ENCODE peak calls at places on chromosome 12, in six cellular contexts. One of them, this sample, is unnamed. For H3K27me3, the result is how much of the 10 kb centered on the place peaks cover.

GRCh38 chr12:26830358-26830757 is 2.6 kb downstream of the ITPR2 start:
- DNase-seq in H7: no peak
- DNase-seq in Caco-2: no peak
- DNase-seq in IMR-90: no peak
- DNase-seq in MG63: no peak
- DNase-seq in mesendoderm: no peak
- DNase-seq in this sample: no peak

GRCh38 chr12:118120579-118121363 is 15.2 kb upstream of the PEBP1 start:
- DNase-seq in mesendoderm: peak
- DNase-seq in MG63: peak
- DNase-seq in IMR-90: peak
- DNase-seq in H7: peak
- DNase-seq in Caco-2: peak
- DNase-seq in this sample: peak

GRCh38 chr12:64558754-64559153 is 51.5 kb upstream of the RASSF3 start:
- DNase-seq in mesendoderm: no peak
- DNase-seq in MG63: no peak
- DNase-seq in H7: no peak
- DNase-seq in Caco-2: no peak
- DNase-seq in IMR-90: no peak
- DNase-seq in this sample: no peak

GRCh38 chr12:13211191-13211858 is 14.8 kb downstream of the EMP1 start:
- DNase-seq in Caco-2: no peak
- DNase-seq in MG63: no peak
- DNase-seq in H7: no peak
- DNase-seq in mesendoderm: no peak
- DNase-seq in IMR-90: peak
- DNase-seq in this sample: no peak

GRCh38 chr12:93827669-93828068 is 150.5 kb downstream of the CRADD start:
- DNase-seq in IMR-90: no peak
- DNase-seq in mesendoderm: no peak
- DNase-seq in Caco-2: no peak
- DNase-seq in MG63: no peak
- DNase-seq in H7: no peak
- DNase-seq in this sample: no peak

GRCh38 chr12:47741340-47741703 is 16.0 kb upstream of the ENDOU start:
- DNase-seq in H7: peak
- DNase-seq in IMR-90: no peak
- DNase-seq in mesendoderm: no peak
- DNase-seq in MG63: peak
- DNase-seq in Caco-2: no peak
- DNase-seq in this sample: no peak

GRCh38 chr12:123889848-123890535 is 82.6 kb downstream of the CCDC92 start:
- DNase-seq in mesendoderm: no peak
- DNase-seq in Caco-2: no peak
- DNase-seq in MG63: no peak
- DNase-seq in IMR-90: no peak
- DNase-seq in H7: no peak
- DNase-seq in this sample: no peak

GRCh38 chr12:122356192-122356635 is 66.3 kb downstream of the CLIP1 start:
- DNase-seq in H7: peak
- DNase-seq in Caco-2: peak
- DNase-seq in mesendoderm: peak
- DNase-seq in MG63: peak
- DNase-seq in IMR-90: peak
- DNase-seq in this sample: peak

GRCh38 chr12:120706029-120706428 is 4.2 kb upstream of the UNC119B start:
- DNase-seq in mesendoderm: no peak
- DNase-seq in Caco-2: no peak
- DNase-seq in IMR-90: no peak
- DNase-seq in MG63: no peak
- DNase-seq in H7: no peak
- DNase-seq in this sample: no peak

DNA sequence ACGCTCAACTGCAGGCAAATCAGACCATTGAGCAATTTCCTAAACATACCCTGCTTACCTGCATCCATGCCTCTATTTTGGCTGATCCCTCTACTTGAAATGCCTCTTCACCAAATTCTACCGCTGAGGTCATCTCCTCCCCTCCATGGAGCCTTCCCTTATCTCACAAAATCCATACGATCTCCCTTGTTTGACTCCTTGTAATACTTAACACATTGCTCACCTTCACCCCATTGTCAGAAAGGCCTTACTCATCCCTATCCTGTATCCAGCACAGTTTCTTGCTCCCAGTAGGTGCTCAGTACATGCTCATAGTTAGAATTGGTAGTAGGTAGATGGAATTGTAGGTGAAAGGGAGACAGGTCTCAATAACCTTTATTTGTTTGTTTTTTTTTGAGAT is 5.4 kb downstream of the DDN start:
- DNase-seq in MG63: no peak
- DNase-seq in H7: peak
- DNase-seq in IMR-90: no peak
- DNase-seq in Caco-2: no peak
- DNase-seq in mesendoderm: peak
- DNase-seq in this sample: no peak
- H3K27me3 ChIP-seq in MG63: under half
- H3K27me3 ChIP-seq in H7: half or more
- H3K27me3 ChIP-seq in IMR-90: half or more
- H3K27me3 ChIP-seq in Caco-2: under half
- H3K27me3 ChIP-seq in mesendoderm: under half
- H3K27me3 ChIP-seq in this sample: under half

GRCh38 chr12:131862600-131862993 is 31.8 kb upstream of the ULK1 start:
- DNase-seq in mesendoderm: no peak
- DNase-seq in MG63: no peak
- DNase-seq in H7: peak
- DNase-seq in IMR-90: no peak
- DNase-seq in Caco-2: no peak
- DNase-seq in this sample: no peak
- H3K4me3 ChIP-seq in mesendoderm: no peak
- H3K4me3 ChIP-seq in MG63: no peak
- H3K4me3 ChIP-seq in H7: no peak
- H3K4me3 ChIP-seq in IMR-90: no peak
- H3K4me3 ChIP-seq in Caco-2: no peak
- H3K4me3 ChIP-seq in this sample: no peak

DNA sequence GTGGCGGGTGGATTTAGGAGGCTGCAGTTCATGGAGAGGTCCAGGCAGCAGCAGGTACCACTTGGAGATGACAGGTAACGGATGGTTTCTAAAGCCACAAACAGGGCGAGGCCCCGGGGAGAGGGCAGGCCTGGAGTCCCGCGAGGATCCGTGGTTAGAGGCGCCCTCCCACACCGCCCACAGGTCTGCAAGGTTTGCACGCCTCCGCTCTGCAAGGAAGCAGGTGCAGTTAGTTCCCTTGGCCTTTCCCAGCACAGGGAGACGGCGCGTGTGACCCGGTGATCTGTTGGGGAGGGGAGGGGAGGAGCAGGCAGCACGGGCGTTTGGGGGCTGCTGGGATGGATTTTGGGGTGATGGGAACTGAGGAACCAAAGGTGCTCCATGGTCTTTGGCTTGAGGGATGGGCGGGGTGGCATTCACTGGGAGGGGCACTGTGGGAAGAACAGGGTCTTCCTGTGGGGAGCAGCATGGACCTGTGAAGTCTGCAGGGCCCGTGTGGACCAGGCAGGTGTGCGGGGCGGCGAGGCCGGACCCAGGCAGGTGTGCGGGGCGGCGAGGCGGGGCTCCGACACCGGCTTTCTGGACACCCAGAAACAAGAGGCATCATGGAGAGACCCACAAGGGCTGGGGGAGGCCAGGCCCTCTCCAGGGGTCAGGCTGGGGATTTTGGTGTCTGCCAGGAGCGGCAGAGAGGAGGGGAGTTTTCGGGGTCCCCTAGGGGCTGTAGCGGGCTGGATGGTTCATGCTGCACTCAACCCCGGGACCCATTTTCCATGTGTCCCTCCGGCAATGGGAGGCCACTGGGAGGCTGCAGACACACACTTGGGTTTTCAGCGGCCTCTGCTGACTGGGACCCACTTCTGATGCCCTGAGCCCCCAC is 29.1 kb downstream of the NOC4L start:
- DNase-seq in mesendoderm: no peak
- DNase-seq in MG63: no peak
- DNase-seq in IMR-90: no peak
- DNase-seq in H7: no peak
- DNase-seq in Caco-2: no peak
- DNase-seq in this sample: no peak
- H3K27me3 ChIP-seq in mesendoderm: under half
- H3K27me3 ChIP-seq in MG63: under half
- H3K27me3 ChIP-seq in IMR-90: half or more
- H3K27me3 ChIP-seq in H7: under half
- H3K27me3 ChIP-seq in Caco-2: under half
- H3K27me3 ChIP-seq in this sample: under half

DNA sequence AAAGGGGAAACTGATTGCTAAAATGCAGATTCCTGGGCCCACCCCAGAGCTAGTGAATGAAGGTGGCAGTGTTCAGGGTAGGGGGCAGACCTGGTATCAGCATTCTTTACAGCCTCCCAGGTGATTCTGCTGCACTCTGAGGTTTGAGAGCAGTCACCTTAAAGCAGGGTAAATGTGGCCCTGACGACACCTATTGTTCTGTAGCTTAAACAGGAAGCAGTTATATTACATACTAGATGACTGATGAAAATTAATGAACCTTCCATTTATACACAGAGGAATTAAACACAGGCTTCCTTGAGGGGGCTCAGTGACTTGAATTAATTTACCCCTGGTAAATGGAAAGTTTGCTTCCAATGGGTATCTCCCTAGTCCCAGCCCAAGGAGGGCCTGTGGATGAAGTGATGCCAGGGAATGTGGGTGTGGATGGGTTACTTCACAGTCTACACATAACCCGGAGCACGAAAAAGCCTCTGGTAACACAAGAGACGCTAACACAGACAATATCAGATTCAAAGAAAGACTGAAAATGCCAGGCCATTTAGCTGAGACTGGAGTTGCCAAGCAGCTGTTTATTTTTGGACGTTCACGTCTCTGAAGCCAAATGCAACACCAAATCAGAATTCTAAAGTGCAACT is 25.2 kb downstream of the NUAK1 start:
- DNase-seq in IMR-90: no peak
- DNase-seq in MG63: peak
- DNase-seq in H7: no peak
- DNase-seq in Caco-2: no peak
- DNase-seq in mesendoderm: no peak
- DNase-seq in this sample: no peak
- H3K4me3 ChIP-seq in IMR-90: no peak
- H3K4me3 ChIP-seq in MG63: no peak
- H3K4me3 ChIP-seq in H7: no peak
- H3K4me3 ChIP-seq in Caco-2: no peak
- H3K4me3 ChIP-seq in mesendoderm: no peak
- H3K4me3 ChIP-seq in this sample: no peak

DNA sequence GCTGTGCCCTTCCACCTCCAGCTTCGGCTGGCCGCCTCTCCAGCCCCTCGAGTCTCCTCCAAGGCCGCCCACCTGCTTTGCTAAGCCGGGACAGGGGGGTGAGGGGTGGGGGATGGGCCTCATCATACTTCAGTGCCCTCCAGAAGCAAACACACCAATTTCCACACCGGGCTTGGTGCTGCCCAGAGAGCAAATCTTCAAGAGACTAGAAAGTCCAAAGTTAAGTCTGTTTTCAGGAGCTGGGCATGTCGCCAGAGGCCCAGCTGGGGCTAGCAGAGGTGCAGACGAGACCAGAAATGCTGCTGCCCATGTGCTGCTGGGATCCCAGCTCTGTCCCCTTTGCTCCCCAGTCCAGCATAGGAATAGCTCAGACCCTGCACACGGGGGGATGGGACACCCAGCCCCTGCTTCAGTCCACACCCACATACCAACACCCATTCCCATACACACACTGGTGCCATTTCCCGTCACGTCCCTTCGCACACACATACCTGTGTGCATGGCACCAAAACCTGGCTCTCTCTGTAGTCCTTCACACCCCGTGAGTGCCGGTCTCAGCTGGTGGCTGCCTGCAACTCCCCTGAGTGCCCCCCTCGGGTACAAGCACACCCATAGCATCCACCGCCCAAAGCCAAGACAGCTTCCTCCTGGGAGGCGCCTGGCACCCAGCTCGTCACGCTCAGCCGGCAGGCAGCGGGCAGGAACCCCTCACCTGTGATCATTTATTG is 994 bp downstream of the SLC6A12 start:
- DNase-seq in Caco-2: no peak
- DNase-seq in IMR-90: peak
- DNase-seq in H7: no peak
- DNase-seq in MG63: no peak
- DNase-seq in mesendoderm: no peak
- DNase-seq in this sample: no peak
- H3K27me3 ChIP-seq in Caco-2: under half
- H3K27me3 ChIP-seq in IMR-90: half or more
- H3K27me3 ChIP-seq in H7: under half
- H3K27me3 ChIP-seq in MG63: under half
- H3K27me3 ChIP-seq in mesendoderm: under half
- H3K27me3 ChIP-seq in this sample: under half

DNA sequence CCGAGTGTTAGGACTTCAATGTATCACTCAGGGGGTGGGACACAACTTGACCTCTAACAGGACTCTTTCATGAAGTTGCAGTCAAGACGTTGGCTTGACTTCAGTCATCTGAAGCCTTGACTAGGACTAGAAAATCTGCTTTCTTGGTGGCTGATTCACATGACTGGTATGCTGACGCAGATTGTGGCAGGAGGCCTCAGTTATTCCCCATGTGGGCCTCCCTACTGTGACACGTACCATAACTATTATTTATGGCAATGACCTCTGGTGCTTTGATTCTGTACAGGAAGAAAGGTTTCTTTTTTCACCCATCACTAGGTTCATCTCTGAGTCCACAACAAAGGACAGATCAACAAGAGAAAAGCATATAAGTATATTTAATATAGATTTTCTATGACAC is 270.4 kb downstream of the NEDD1 start:
- DNase-seq in H7: no peak
- DNase-seq in IMR-90: no peak
- DNase-seq in MG63: peak
- DNase-seq in Caco-2: no peak
- DNase-seq in mesendoderm: no peak
- DNase-seq in this sample: no peak
- H3K4me3 ChIP-seq in H7: no peak
- H3K4me3 ChIP-seq in IMR-90: no peak
- H3K4me3 ChIP-seq in MG63: no peak
- H3K4me3 ChIP-seq in Caco-2: no peak
- H3K4me3 ChIP-seq in mesendoderm: no peak
- H3K4me3 ChIP-seq in this sample: no peak

GRCh38 chr12:11433664-11434063 is 38.3 kb upstream of the PRB2 start:
- DNase-seq in IMR-90: no peak
- DNase-seq in Caco-2: no peak
- DNase-seq in H7: no peak
- DNase-seq in mesendoderm: peak
- DNase-seq in MG63: no peak
- DNase-seq in this sample: no peak

DNA sequence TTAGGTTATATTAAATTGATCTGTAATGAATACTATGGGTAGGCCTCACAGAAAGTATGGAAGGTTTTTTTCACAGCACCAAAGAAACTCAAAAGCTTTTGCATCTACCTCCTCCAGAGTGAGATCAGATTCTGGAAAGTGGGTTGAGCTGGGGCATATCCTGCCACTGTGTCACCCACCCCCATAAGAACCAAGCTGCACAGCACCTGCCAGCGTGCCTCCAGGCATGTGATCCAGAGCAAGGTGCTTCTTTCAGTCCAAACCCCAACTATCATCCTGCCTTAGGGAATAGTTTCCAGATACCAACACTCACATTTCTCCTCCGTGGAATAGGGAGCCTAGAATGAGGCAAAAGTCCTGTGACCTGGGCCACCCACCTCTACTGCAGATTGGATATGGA is 42.6 kb upstream of the PRB2 start:
- DNase-seq in H7: no peak
- DNase-seq in IMR-90: no peak
- DNase-seq in mesendoderm: no peak
- DNase-seq in Caco-2: no peak
- DNase-seq in MG63: no peak
- DNase-seq in this sample: no peak
- H3K27me3 ChIP-seq in H7: under half
- H3K27me3 ChIP-seq in IMR-90: under half
- H3K27me3 ChIP-seq in mesendoderm: under half
- H3K27me3 ChIP-seq in Caco-2: under half
- H3K27me3 ChIP-seq in MG63: under half
- H3K27me3 ChIP-seq in this sample: under half

GRCh38 chr12:6337958-6338406 is 3.9 kb downstream of the TNFRSF1A start:
- DNase-seq in MG63: no peak
- DNase-seq in mesendoderm: peak
- DNase-seq in Caco-2: no peak
- DNase-seq in IMR-90: no peak
- DNase-seq in H7: peak
- DNase-seq in this sample: no peak
- H3K4me3 ChIP-seq in MG63: peak
- H3K4me3 ChIP-seq in mesendoderm: no peak
- H3K4me3 ChIP-seq in Caco-2: no peak
- H3K4me3 ChIP-seq in IMR-90: no peak
- H3K4me3 ChIP-seq in H7: no peak
- H3K4me3 ChIP-seq in this sample: no peak

This sample was measured in iPS DF 6.9.